ENCODE peak calls at places on chromosomes 12 and 14, in eight cellular contexts. T is Right ventricle myocardium superior; C is left cardiac atrium; A is HEK293T; H is SW 1271; B is NCI-H1436; D is T47D; S is stimulated activated CD8-positive, alpha-beta memory T cell treated with anti-CD3 and anti-CD28 coated beads, Interleukin-4, amount 100 ng/mL, for 1 hour. F is an unnamed sample.

GRCh38 chr14:66074546-66074945 is 411.6 kb upstream of the CCDC196 start:
- DNase-seq in T (no peak), C (no peak), A (no peak), H (no peak), B (no peak), D (no peak), S (no peak), F (no peak)

GRCh38 chr12:124613151-124613585 is 45.8 kb upstream of the NCOR2 start:
- DNase-seq in T (no peak), C (no peak), A (no peak), H (no peak), B (no peak), D (no peak), S (no peak), F (no peak)

GRCh38 chr14:64704145-64704742 is at the start of gene PLEKHG3:
- DNase-seq in T (peak), C (peak), A (peak), H (no peak), B (no peak), D (peak), S (no peak), F (peak)

GRCh38 chr12:7638764-7639570 is 26.7 kb downstream of the APOBEC1 start:
- DNase-seq in T (peak), C (peak), A (peak), H (peak), B (peak), D (peak), S (peak), F (peak)

GRCh38 chr12:42266579-42267230 is 28.7 kb upstream of the YAF2 start:
- DNase-seq in T (no peak), C (no peak), A (no peak), H (no peak), B (no peak), D (no peak), S (no peak), F (no peak)

GRCh38 chr14:51547260-51547659 is 104.5 kb upstream of the FRMD6 start:
- DNase-seq in T (no peak), C (peak), A (peak), H (peak), B (no peak), D (no peak), S (no peak), F (peak)

GRCh38 chr12:33832900-33833299 is 189.4 kb upstream of the ALG10 start:
- DNase-seq in T (no peak), C (no peak), A (no peak), H (no peak), B (no peak), D (no peak), S (no peak), F (no peak)

GRCh38 chr12:131673519-131674265 is 37.2 kb upstream of the SFSWAP start:
- DNase-seq in T (no peak), C (no peak), A (no peak), H (no peak), B (no peak), D (no peak), S (no peak), F (no peak)

GRCh38 chr12:47744005-47744651 is 14.6 kb downstream of the RAPGEF3 start:
- DNase-seq in T (no peak), C (no peak), A (peak), H (no peak), B (peak), D (peak), S (no peak), F (no peak)

GRCh38 chr14:92460916-92461579 is 52.5 kb upstream of the RIN3 start:
- DNase-seq in T (peak), C (no peak), A (no peak), H (no peak), B (no peak), D (no peak), S (no peak), F (no peak)

GRCh38 chr14:104579507-104579906 is at the start of gene C14orf180:
- DNase-seq in T (peak), C (peak), A (no peak), H (no peak), B (no peak), D (no peak), S (no peak), F (peak)

GRCh38 chr12:108799528-108800243 is 57.7 kb downstream of the SSH1 start:
- DNase-seq in T (no peak), C (no peak), A (no peak), H (no peak), B (no peak), D (no peak), S (no peak), F (no peak)

GRCh38 chr12:131054345-131055092 is 100.8 kb downstream of the ADGRD1 start:
- DNase-seq in T (no peak), C (no peak), A (no peak), H (no peak), B (no peak), D (no peak), S (no peak), F (no peak)

GRCh38 chr12:131710464-131711457 is at the start of gene SFSWAP:
- DNase-seq in T (peak), C (peak), A (peak), H (peak), B (peak), D (peak), S (peak), F (peak)

GRCh38 chr12:1122803-1123202 is 131.8 kb downstream of the ERC1 start:
- DNase-seq in T (no peak), C (no peak), A (no peak), H (no peak), B (no peak), D (no peak), S (peak), F (no peak)

GRCh38 chr12:98646165-98646764 is 1.2 kb downstream of the APAF1 start:
- DNase-seq in T (no peak), C (no peak), A (peak), H (peak), B (no peak), D (no peak), S (no peak), F (no peak)

GRCh38 chr12:111741235-111741812 is 25.4 kb upstream of the ALDH2 start:
- DNase-seq in T (peak), C (no peak), A (no peak), H (no peak), B (no peak), D (no peak), S (no peak), F (no peak)

GRCh38 chr14:59845245-59845644 is 25.3 kb downstream of the RTN1 start:
- DNase-seq in T (no peak), C (no peak), A (no peak), H (no peak), B (no peak), D (no peak), S (no peak), F (no peak)

GRCh38 chr12:52618216-52618615 is at the start of gene KRT73:
- DNase-seq in T (no peak), C (no peak), A (no peak), H (no peak), B (no peak), D (no peak), S (no peak), F (no peak)

GRCh38 chr12:78316150-78316549 is 485.5 kb downstream of the NAV3 start:
- DNase-seq in T (no peak), C (no peak), A (no peak), H (no peak), B (no peak), D (no peak), S (no peak), F (no peak)

GRCh38 chr14:54839681-54840080 is 62.9 kb downstream of the GCH1 start:
- DNase-seq in T (no peak), C (peak), A (no peak), H (no peak), B (no peak), D (no peak), S (no peak), F (peak)

GRCh38 chr14:60085085-60085484 is 6.6 kb upstream of the PCNX4 start:
- DNase-seq in T (no peak), C (no peak), A (no peak), H (no peak), B (no peak), D (no peak), S (no peak), F (no peak)

GRCh38 chr12:22088886-22089285 is 42.9 kb downstream of the CMAS start:
- DNase-seq in T (no peak), C (no peak), A (no peak), H (no peak), B (no peak), D (no peak), S (no peak), F (no peak)

GRCh38 chr12:121812921-121813896 is 9.4 kb downstream of the SETD1B start:
- DNase-seq in T (peak), C (no peak), A (no peak), H (no peak), B (no peak), D (no peak), S (no peak), F (peak)

GRCh38 chr14:23300687-23301223 is 1.9 kb downstream of the PPP1R3E start:
- DNase-seq in T (peak), C (peak), A (no peak), H (no peak), B (no peak), D (no peak), S (no peak), F (peak)

GRCh38 chr12:99495797-99496196 is 151.8 kb upstream of the GARIN6 start:
- DNase-seq in T (no peak), C (no peak), A (no peak), H (no peak), B (no peak), D (no peak), S (no peak), F (no peak)

GRCh38 chr12:62840806-62841205 is 94.1 kb downstream of the PPM1H start:
- DNase-seq in T (no peak), C (no peak), A (no peak), H (no peak), B (no peak), D (no peak), S (no peak), F (no peak)

GRCh38 chr12:104458645-104459555 is 2.2 kb downstream of the CHST11 start:
- DNase-seq in T (peak), C (peak), A (peak), H (no peak), B (peak), D (no peak), S (no peak), F (peak)

GRCh38 chr12:57523706-57524614 is 1.3 kb downstream of the MBD6 start:
- DNase-seq in T (no peak), C (no peak), A (no peak), H (no peak), B (no peak), D (no peak), S (no peak), F (no peak)

GRCh38 chr12:54032220-54032619 is 630 bp upstream of the HOXC5 start:
- DNase-seq in T (no peak), C (no peak), A (no peak), H (no peak), B (no peak), D (no peak), S (no peak), F (no peak)

GRCh38 chr12:79655036-79655435 is 35.7 kb downstream of the PAWR start:
- DNase-seq in T (no peak), C (no peak), A (no peak), H (no peak), B (no peak), D (no peak), S (no peak), F (no peak)

GRCh38 chr14:28406181-28406580 is 360.4 kb upstream of the FOXG1 start:
- DNase-seq in T (no peak), C (no peak), A (no peak), H (no peak), B (no peak), D (no peak), S (no peak), F (no peak)

GRCh38 chr14:88199882-88200281 is 123.2 kb downstream of the KCNK10 start:
- DNase-seq in T (no peak), C (no peak), A (no peak), H (no peak), B (no peak), D (no peak), S (no peak), F (no peak)